ENCODE peak calls at places on chromosomes 7 and 10, in four cellular contexts. K, B, Q and R are unnamed samples.

GRCh38 chr7:95623788-95624187 is 27.5 kb upstream of the PDK4 start:
- DNase-seq in K (no peak), B (no peak), Q (no peak), R (no peak)

GRCh38 chr10:22605168-22605567 is 109.2 kb downstream of the PIP4K2A start:
- DNase-seq in K (no peak), B (no peak), Q (no peak), R (no peak)

GRCh38 chr10:118940386-118940785 is 89.1 kb upstream of the NANOS1 start:
- DNase-seq in K (no peak), B (no peak), Q (no peak), R (no peak)

GRCh38 chr10:78865931-78866717 is 202.6 kb upstream of the ZMIZ1 start:
- DNase-seq in K (no peak), B (no peak), Q (no peak), R (no peak)

GRCh38 chr10:1489801-1490200 is 247.5 kb downstream of the ADARB2 start:
- DNase-seq in K (no peak), B (no peak), Q (no peak), R (no peak)

GRCh38 chr7:116769541-116769940 is 92.8 kb upstream of the CAPZA2 start:
- DNase-seq in K (no peak), B (no peak), Q (no peak), R (no peak)

GRCh38 chr7:19932549-19933249 is 159.3 kb upstream of the TMEM196 start:
- DNase-seq in K (peak), B (no peak), Q (no peak), R (no peak)

GRCh38 chr10:96254976-96255375 is 16.4 kb downstream of the BLNK start:
- DNase-seq in K (no peak), B (no peak), Q (no peak), R (no peak)

GRCh38 chr7:34823650-34824258 is 165.7 kb downstream of the NPSR1 start:
- DNase-seq in K (peak), B (no peak), Q (peak), R (peak)

GRCh38 chr7:129780257-129781127 is 169.0 kb downstream of the NRF1 start:
- DNase-seq in K (peak), B (no peak), Q (peak), R (peak)

GRCh38 chr7:129779602-129780256 is 168.2 kb downstream of the NRF1 start:
- DNase-seq in K (no peak), B (no peak), Q (no peak), R (peak)

GRCh38 chr7:129777993-129778769 is 166.7 kb downstream of the NRF1 start:
- DNase-seq in K (no peak), B (no peak), Q (no peak), R (peak)

GRCh38 chr7:129777195-129777844 is 165.8 kb downstream of the NRF1 start:
- DNase-seq in K (no peak), B (no peak), Q (no peak), R (no peak)

GRCh38 chr7:129778770-129779601 is 167.5 kb downstream of the NRF1 start:
- DNase-seq in K (peak), B (no peak), Q (no peak), R (peak)
- TF ChIP-seq CTCF in K (peak), B (no peak), Q (no peak), R (peak)

GRCh38 chr7:91034459-91035368 is 229.5 kb upstream of the FZD1 start:
- DNase-seq in K (peak), B (no peak), Q (peak), R (peak)
- TF ChIP-seq CTCF in K (peak), B (peak), Q (peak), R (peak)

DNA sequence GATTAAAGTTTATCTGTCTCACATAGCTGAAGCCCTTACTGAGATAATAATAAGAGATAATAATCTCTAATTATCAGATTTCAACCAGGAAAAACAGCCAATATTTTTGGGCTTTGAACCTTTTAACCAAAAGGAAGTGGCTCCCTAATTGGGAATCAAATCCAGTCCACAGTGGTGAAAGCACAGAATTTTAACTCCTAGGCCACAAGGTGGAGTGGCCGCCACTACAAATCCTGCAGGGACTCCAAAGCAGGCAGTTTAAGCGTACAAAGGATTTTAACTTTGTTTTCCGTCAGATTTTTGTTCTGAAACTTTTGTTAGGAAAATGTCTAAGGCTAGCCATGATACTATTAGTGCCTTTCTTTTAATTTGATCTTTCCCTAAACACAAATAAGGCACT is 99.6 kb upstream of the CCNY start:
- DNase-seq in K (no peak), B (no peak), Q (no peak), R (no peak)
- TF ChIP-seq CTCF in K (peak), B (peak), Q (peak), R (peak)

GRCh38 chr7:144069511-144069910 is at the start of gene OR2A25:
- DNase-seq in K (no peak), B (no peak), Q (no peak), R (no peak)

GRCh38 chr7:144069953-144070352 is 342 bp downstream of the OR2A25 start:
- DNase-seq in K (peak), B (no peak), Q (no peak), R (no peak)

DNA sequence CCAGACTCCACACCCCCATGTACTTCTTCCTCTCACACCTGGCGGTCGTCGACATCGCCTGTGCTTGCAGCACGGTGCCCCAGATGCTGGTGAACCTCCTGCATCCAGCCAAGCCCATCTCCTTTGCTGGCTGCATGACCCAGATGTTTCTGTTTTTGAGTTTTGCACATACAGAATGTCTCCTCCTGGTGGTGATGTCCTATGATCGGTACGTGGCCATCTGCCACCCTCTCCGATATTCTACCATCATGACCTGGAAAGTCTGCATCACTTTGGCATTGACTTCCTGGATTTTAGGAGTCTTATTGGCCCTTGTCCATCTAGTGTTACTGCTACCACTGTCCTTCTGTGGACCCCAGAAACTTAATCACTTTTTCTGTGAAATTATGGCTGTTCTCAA is 4.8 kb downstream of the OR2A25 start:
- DNase-seq in K (no peak), B (no peak), Q (no peak), R (no peak)
- TF ChIP-seq CTCF in K (no peak), B (no peak), Q (no peak), R (no peak)

GRCh38 chr10:125559210-125559609 is 123.8 kb downstream of the TEX36 start:
- DNase-seq in K (no peak), B (no peak), Q (no peak), R (no peak)

GRCh38 chr10:125567529-125567928 is 115.4 kb downstream of the TEX36 start:
- DNase-seq in K (no peak), B (no peak), Q (no peak), R (no peak)

GRCh38 chr10:125560947-125561346 is 122.0 kb downstream of the TEX36 start:
- DNase-seq in K (no peak), B (no peak), Q (no peak), R (no peak)

GRCh38 chr10:125564570-125564969 is 118.4 kb downstream of the TEX36 start:
- DNase-seq in K (no peak), B (no peak), Q (no peak), R (no peak)

DNA sequence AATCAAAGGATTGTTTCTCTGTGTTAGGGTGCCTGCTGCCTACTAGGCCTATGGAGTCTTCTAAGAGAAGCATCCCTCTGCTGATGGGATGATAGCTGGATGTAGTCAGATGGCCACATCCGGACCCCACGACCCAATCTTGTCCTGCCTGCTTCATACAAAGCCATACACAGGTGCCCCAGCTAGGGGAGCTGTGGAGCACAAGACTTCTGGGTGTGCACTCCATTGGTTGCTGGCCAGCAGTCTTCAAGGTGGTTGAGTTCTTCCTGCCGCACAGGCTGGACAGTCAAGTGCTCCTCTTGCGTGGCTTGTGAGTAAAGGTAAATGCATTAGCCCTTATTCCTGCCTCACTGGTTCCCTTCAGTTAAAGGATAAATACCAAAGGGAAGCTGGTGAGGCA is 120.2 kb downstream of the TEX36 start:
- DNase-seq in K (no peak), B (no peak), Q (no peak), R (no peak)
- TF ChIP-seq CTCF in K (peak), B (no peak), Q (peak), R (no peak)

DNA sequence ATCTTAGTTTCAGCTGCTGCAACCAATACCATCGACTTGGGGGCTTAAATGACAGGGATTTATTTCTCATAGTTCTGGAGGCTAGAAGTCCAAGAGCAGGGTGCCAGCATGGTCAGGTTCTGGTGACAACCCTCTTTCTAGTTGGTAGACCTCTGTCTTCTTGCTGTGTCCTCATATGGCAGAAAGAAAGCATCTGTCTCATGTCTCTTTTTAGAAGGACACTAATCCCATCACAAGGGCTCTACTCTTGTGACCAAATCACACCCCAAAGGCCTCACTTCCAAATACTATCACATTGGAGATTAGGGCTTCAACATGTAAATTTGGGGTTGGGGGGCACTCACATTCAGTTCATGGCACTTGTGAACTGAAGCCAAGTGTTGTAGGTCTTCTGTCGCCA is 146.4 kb downstream of the KIAA1217 start:
- DNase-seq in K (no peak), B (no peak), Q (no peak), R (no peak)
- TF ChIP-seq CTCF in K (no peak), B (no peak), Q (no peak), R (no peak)

DNA sequence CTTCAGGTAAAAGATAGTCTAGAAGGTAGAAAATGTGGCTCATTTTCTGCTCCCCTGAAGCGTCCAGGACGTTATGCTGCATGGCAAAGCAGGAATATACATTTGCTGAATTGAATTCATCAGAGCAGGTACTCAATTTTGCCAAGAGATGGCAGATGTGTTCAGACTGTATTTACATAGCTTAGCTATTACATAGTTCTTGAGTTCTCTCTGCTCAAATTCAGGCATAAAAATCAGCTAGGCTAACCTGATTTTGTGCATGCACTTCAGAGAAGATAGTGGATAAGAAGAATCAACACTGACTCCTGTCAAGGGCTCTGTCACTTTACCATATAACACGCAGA is 209.2 kb upstream of the FAM3C start:
- DNase-seq in K (no peak), B (no peak), Q (no peak), R (no peak)
- TF ChIP-seq CTCF in K (no peak), B (no peak), Q (no peak), R (no peak)